ENCODE peak calls at places on chromosomes 12 and 14, in seven cellular contexts. N, Z, R, T, V, Q and F are unnamed samples.

GRCh38 chr12:132389066-132389465 is 59.7 kb upstream of the GALNT9 start:
- DNase-seq in N (no peak), Z (no peak), R (no peak), T (no peak), V (no peak), Q (no peak), F (no peak)

GRCh38 chr14:70714055-70714550 is 72.4 kb downstream of the TTC9 start:
- DNase-seq in N (peak), Z (peak), R (peak), T (peak), V (peak), Q (no peak), F (no peak)

GRCh38 chr14:90159688-90160087 is 96.7 kb upstream of the PSMC1 start:
- DNase-seq in N (no peak), Z (no peak), R (no peak), T (no peak), V (peak), Q (no peak), F (no peak)

GRCh38 chr12:108635201-108635996 is 1.7 kb upstream of the SELPLG start:
- DNase-seq in N (no peak), Z (peak), R (no peak), T (no peak), V (no peak), Q (no peak), F (peak)

GRCh38 chr12:92034858-92035401 is 110.7 kb downstream of the BTG1 start:
- DNase-seq in N (peak), Z (peak), R (peak), T (peak), V (peak), Q (peak), F (peak)

GRCh38 chr12:123067654-123068053 is 83.2 kb downstream of the PITPNM2 start:
- DNase-seq in N (no peak), Z (no peak), R (no peak), T (no peak), V (no peak), Q (no peak), F (no peak)

GRCh38 chr12:124852329-124852831 is 11.3 kb downstream of the SCARB1 start:
- DNase-seq in N (peak), Z (no peak), R (no peak), T (no peak), V (no peak), Q (peak), F (no peak)

GRCh38 chr12:123384318-123384993 is 524 bp downstream of the KMT5A start:
- DNase-seq in N (no peak), Z (peak), R (no peak), T (peak), V (no peak), Q (peak), F (peak)

GRCh38 chr12:123471374-123472068 is 13.6 kb downstream of the SNRNP35 start:
- DNase-seq in N (peak), Z (no peak), R (peak), T (no peak), V (peak), Q (no peak), F (no peak)

GRCh38 chr12:1837541-1838206 is 17.3 kb downstream of the LRTM2 start:
- DNase-seq in N (peak), Z (no peak), R (no peak), T (no peak), V (no peak), Q (no peak), F (no peak)

GRCh38 chr14:75566321-75566720 is 12.1 kb upstream of the FLVCR2 start:
- DNase-seq in N (no peak), Z (no peak), R (no peak), T (no peak), V (no peak), Q (no peak), F (peak)

GRCh38 chr14:66623838-66624237 is 115.9 kb downstream of the GPHN start:
- DNase-seq in N (no peak), Z (no peak), R (no peak), T (no peak), V (no peak), Q (no peak), F (no peak)

GRCh38 chr12:100026241-100026640 is 41.5 kb upstream of the ANKS1B start:
- DNase-seq in N (no peak), Z (no peak), R (no peak), T (no peak), V (no peak), Q (no peak), F (no peak)

GRCh38 chr14:95891742-95892141 is 15.1 kb downstream of the TUNAR start:
- DNase-seq in N (peak), Z (no peak), R (peak), T (peak), V (no peak), Q (no peak), F (no peak)

GRCh38 chr14:88231626-88232025 is 91.4 kb downstream of the KCNK10 start:
- DNase-seq in N (no peak), Z (no peak), R (no peak), T (no peak), V (no peak), Q (no peak), F (no peak)

GRCh38 chr12:65100140-65100539 is 21.0 kb downstream of the WIF1 start:
- DNase-seq in N (no peak), Z (no peak), R (no peak), T (no peak), V (no peak), Q (no peak), F (no peak)
- TF ChIP-seq CTCF in N (peak), Z (peak), R (no peak), T (peak), V (peak), Q (no peak), F (no peak)

GRCh38 chr14:58275527-58276190 is 22.7 kb upstream of the ARID4A start:
- DNase-seq in N (no peak), Z (no peak), R (no peak), T (no peak), V (no peak), Q (no peak), F (no peak)

GRCh38 chr14:58278177-58278576 is 20.2 kb upstream of the ARID4A start:
- DNase-seq in N (no peak), Z (no peak), R (no peak), T (no peak), V (no peak), Q (no peak), F (no peak)

GRCh38 chr14:58270628-58271027 is 26.0 kb downstream of the PSMA3 start:
- DNase-seq in N (no peak), Z (no peak), R (no peak), T (no peak), V (no peak), Q (no peak), F (no peak)

GRCh38 chr14:58276208-58276607 is 22.1 kb upstream of the ARID4A start:
- DNase-seq in N (no peak), Z (no peak), R (no peak), T (no peak), V (no peak), Q (no peak), F (no peak)

GRCh38 chr14:58272589-58273372 is 25.6 kb upstream of the ARID4A start:
- DNase-seq in N (peak), Z (no peak), R (peak), T (no peak), V (no peak), Q (no peak), F (no peak)
- TF ChIP-seq CTCF in N (peak), Z (peak), R (no peak), T (no peak), V (peak), Q (no peak), F (no peak)

GRCh38 chr12:20392339-20392738 is 24.0 kb downstream of the PDE3A start:
- DNase-seq in N (no peak), Z (no peak), R (no peak), T (no peak), V (no peak), Q (no peak), F (no peak)
- TF ChIP-seq CTCF in N (no peak), Z (no peak), R (no peak), T (no peak), V (no peak), Q (no peak), F (no peak)

GRCh38 chr12:116403546-116403945 is 126.1 kb upstream of the MED13L start:
- DNase-seq in N (no peak), Z (no peak), R (no peak), T (no peak), V (no peak), Q (no peak), F (no peak)

GRCh38 chr12:116408489-116409217 is 131.2 kb upstream of the MED13L start:
- DNase-seq in N (no peak), Z (no peak), R (no peak), T (no peak), V (no peak), Q (no peak), F (no peak)

GRCh38 chr12:116402163-116402939 is 124.9 kb upstream of the MED13L start:
- DNase-seq in N (no peak), Z (no peak), R (no peak), T (peak), V (no peak), Q (no peak), F (no peak)

GRCh38 chr12:116404913-116405611 is 127.6 kb upstream of the MED13L start:
- DNase-seq in N (peak), Z (no peak), R (no peak), T (no peak), V (no peak), Q (no peak), F (no peak)

DNA sequence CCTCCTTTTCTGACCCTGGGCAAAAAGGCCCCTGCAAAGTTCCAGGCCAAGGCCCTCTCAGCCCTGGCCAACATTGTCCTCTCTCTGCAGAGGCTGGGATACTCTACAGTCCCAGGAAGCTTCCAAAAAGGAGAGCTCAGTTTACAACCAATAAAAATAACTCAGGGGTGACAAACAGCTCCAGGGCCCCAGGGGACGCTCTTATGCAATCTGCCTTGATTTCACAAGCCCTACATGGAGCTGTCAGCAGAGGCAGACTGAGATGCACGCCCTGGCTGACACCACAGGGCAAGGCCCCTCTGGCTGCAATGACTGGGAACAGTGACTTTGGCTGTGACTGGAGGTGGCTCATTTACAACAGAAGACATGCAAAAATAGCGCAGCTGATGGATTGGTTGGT is 129.0 kb upstream of the MED13L start:
- DNase-seq in N (peak), Z (peak), R (peak), T (peak), V (peak), Q (no peak), F (no peak)
- TF ChIP-seq CTCF in N (peak), Z (peak), R (no peak), T (no peak), V (peak), Q (no peak), F (no peak)

DNA sequence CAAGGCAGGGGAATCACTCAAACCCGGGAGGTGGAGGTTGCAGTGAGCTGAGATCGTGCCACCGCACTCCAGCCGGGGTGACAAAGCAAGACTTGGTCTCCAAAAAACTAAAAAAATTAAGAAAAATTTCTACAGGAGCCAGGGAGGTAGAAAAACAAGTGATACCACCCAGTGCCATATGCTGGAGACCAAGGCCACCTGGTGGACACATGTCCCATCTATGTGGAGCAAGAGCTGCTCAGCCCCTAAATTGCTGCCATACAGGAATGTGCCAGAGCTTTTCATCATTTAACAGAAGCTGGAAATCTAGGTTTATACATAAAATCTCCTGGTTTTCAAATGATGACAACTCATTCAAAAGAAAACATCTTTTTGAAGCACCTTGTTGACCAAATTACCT is 61.4 kb upstream of the ELK3 start:
- DNase-seq in N (no peak), Z (no peak), R (no peak), T (no peak), V (peak), Q (no peak), F (no peak)
- TF ChIP-seq CTCF in N (peak), Z (peak), R (no peak), T (peak), V (peak), Q (no peak), F (peak)